ENCODE peak calls at places on chromosomes 11 and 22, in seven cellular contexts. W is H9, V is mesenchymal stem cell, B is H1, K is neuronal stem cell, I is trophoblast cell, H is IMR-90. T is an unnamed sample.

GRCh38 chr11:67113231-67113721 is 5.8 kb upstream of the KDM2A start:
- DNase-seq in W (no peak), V (no peak), B (no peak), K (no peak), I (no peak), H (no peak), T (no peak)

GRCh38 chr11:995752-996420 is 40.6 kb downstream of the MUC6 start:
- DNase-seq in W (no peak), V (peak; percentile 9), B (no peak), K (peak; percentile 48), I (no peak), H (no peak), T (no peak)

GRCh38 chr11:444397-445144 is 2.8 kb upstream of the ANO9 start:
- DNase-seq in W (no peak), V (peak; percentile 66), B (no peak), K (no peak), I (no peak), H (peak; percentile 22), T (no peak)

GRCh38 chr11:12674571-12674935 is 332 bp downstream of the TEAD1 start:
- DNase-seq in W (no peak), V (no peak), B (no peak), K (no peak), I (no peak), H (no peak), T (no peak)

GRCh38 chr11:17634776-17635550 is 84.4 kb upstream of the MYOD1 start:
- DNase-seq in W (no peak), V (no peak), B (no peak), K (no peak), I (no peak), H (no peak), T (no peak)

GRCh38 chr11:75254326-75254725 is 13.8 kb downstream of the TPBGL start:
- DNase-seq in W (no peak), V (no peak), B (no peak), K (no peak), I (no peak), H (no peak), T (no peak)

GRCh38 chr22:31952459-31952858 is 8.1 kb downstream of the YWHAH start:
- DNase-seq in W (no peak), V (peak; percentile 79), B (no peak), K (no peak), I (no peak), H (peak; percentile 93), T (no peak)

GRCh38 chr22:29780781-29781676 is 13.9 kb downstream of the UQCR10 start:
- DNase-seq in W (no peak), V (peak; percentile 58), B (no peak), K (no peak), I (no peak), H (peak; percentile 85), T (peak; percentile 50)

GRCh38 chr11:123559418-123559817 is 95.0 kb downstream of the SCN3B start:
- DNase-seq in W (no peak), V (no peak), B (no peak), K (no peak), I (no peak), H (peak; percentile 36), T (no peak)

GRCh38 chr11:123561046-123561781 is 93.2 kb downstream of the SCN3B start:
- DNase-seq in W (peak; percentile 70), V (no peak), B (no peak), K (no peak), I (peak; percentile 34), H (peak; percentile 56), T (peak; percentile 78)

GRCh38 chr11:123558536-123559315 is 95.7 kb downstream of the SCN3B start:
- DNase-seq in W (no peak), V (no peak), B (no peak), K (no peak), I (no peak), H (no peak), T (no peak)

GRCh38 chr11:123562166-123562565 is 92.3 kb downstream of the SCN3B start:
- DNase-seq in W (no peak), V (no peak), B (no peak), K (no peak), I (no peak), H (no peak), T (no peak)

GRCh38 chr11:123560001-123560400 is 94.4 kb downstream of the SCN3B start:
- DNase-seq in W (no peak), V (peak; percentile 76), B (no peak), K (no peak), I (peak; percentile 34), H (peak; percentile 88), T (no peak)
- H2AK5ac ChIP-seq in W (no peak overlapping the region), V (no peak overlapping the region), B (no peak overlapping the region), K (peak overlapping the region; percentile 39), I (no peak overlapping the region), H (no peak overlapping the region), T (no peak overlapping the region)

GRCh38 chr22:42366815-42367581 is 65.2 kb downstream of the NFAM1 start:
- DNase-seq in W (no peak), V (no peak), B (no peak), K (no peak), I (no peak), H (no peak), T (no peak)

GRCh38 chr22:42367980-42368378 is 64.2 kb downstream of the NFAM1 start:
- DNase-seq in W (no peak), V (no peak), B (no peak), K (no peak), I (no peak), H (no peak), T (no peak)

GRCh38 chr22:42368379-42369249 is 63.6 kb downstream of the NFAM1 start:
- DNase-seq in W (peak; percentile 85), V (no peak), B (no peak), K (no peak), I (peak; percentile 5), H (no peak), T (no peak)

GRCh38 chr22:42371112-42371900 is 60.9 kb downstream of the NFAM1 start:
- DNase-seq in W (no peak), V (no peak), B (no peak), K (no peak), I (no peak), H (no peak), T (no peak)

DNA sequence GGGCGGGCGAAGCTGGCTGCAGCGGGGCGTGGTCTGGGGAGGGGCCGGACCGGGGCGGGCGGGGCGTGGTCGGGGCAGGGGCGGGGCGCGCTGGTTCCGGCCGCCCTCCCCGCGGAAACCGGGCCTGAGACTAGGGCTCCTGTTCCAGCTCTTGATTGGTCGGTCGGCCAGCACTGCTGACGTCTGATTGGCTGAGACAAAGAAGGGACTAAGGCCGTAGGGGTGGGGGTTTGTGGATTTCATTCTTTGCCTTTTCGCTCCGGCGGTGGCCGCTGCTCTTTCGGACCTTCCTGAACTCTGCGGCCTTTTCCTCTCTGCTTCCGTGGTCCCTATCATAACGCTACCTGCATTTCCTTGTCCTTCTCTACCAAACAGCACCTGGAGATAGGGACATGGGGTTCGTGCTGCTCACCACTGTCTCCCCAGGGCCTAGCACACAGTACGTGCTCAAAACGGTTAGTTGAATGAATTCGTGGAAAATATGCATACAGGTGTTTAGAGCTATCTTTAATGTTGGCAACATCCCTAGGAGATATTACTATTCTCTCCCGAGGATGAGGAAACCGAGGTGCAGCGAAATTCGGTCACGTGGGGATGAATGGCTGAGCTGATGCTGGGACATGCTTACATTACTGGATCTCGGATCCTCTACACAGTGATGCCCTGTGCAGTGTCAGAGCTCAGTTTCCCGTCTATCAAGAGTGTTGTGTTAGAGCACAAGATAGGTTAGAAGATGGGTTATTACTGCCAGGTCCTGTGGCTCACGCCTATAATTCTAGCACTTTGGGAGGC is 62.8 kb downstream of the NFAM1 start:
- DNase-seq in W (peak; percentile 97), V (peak; percentile 89), B (peak; percentile 78), K (peak; percentile 90), I (peak; percentile 92), H (peak; percentile 85), T (peak; percentile 98)
- H3K27ac ChIP-seq in W (peak overlapping the region; percentile 31), V (no peak overlapping the region), B (no peak overlapping the region), K (peak overlapping the region; percentile 9), I (no peak overlapping the region), H (no peak overlapping the region), T (no peak overlapping the region)

DNA sequence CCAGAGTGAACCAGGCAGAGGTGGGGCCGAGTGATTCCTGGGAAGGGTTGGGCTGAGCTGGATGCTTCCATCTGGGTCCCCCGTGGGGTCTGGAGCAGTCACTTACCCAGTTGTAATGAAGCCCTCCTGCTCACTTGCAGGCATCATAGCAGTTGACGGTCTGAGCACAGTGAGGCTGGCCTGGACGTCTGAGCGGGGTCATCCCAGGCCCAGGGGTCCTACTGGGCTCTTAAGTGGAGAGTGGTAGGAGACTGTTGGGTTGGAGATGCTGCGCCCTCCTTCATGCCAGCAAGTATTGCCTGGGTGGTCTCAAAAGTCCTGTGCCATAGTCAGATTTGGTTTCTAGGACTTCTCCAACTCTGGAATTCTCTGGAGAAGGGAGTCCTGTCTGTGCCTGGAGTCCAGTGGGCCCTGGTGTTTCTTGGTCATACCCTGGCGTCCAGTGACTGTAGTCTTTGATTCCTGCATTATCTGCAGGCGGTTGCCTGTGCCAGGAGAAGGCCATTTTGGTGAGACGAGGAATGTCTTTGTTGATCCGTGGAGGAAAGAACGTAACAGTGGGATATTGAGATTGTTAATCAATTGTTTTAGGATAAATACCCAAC is 82.3 kb downstream of the TBC1D22A start:
- DNase-seq in W (no peak), V (no peak), B (no peak), K (no peak), I (no peak), H (no peak), T (no peak)
- H2AK5ac ChIP-seq in W (no peak overlapping the region), V (no peak overlapping the region), B (no peak overlapping the region), K (no peak overlapping the region), I (no peak overlapping the region), H (peak overlapping the region; percentile 72), T (no peak overlapping the region)

GRCh38 chr11:63490551-63491239 is at the start of gene PLAAT5:
- DNase-seq in W (peak; percentile 58), V (no peak), B (no peak), K (peak; percentile 60), I (no peak), H (no peak), T (peak; percentile 84)

GRCh38 chr11:63491240-63491587 is 247 bp upstream of the PLAAT5 start:
- DNase-seq in W (no peak), V (no peak), B (no peak), K (no peak), I (no peak), H (no peak), T (peak; percentile 54)

GRCh38 chr11:63488789-63489188 is 2.2 kb downstream of the PLAAT5 start:
- DNase-seq in W (no peak), V (no peak), B (no peak), K (no peak), I (no peak), H (no peak), T (no peak)

GRCh38 chr11:63491614-63492372 is 826 bp upstream of the PLAAT5 start:
- DNase-seq in W (no peak), V (no peak), B (no peak), K (no peak), I (peak; percentile 74), H (peak; percentile 46), T (peak; percentile 68)

GRCh38 chr11:63489879-63490278 is 1.1 kb downstream of the PLAAT5 start:
- DNase-seq in W (peak; percentile 64), V (no peak), B (no peak), K (no peak), I (no peak), H (no peak), T (peak; percentile 89)
- H3K27ac ChIP-seq in W (no peak overlapping the region), V (peak overlapping the region; percentile 18), B (peak overlapping the region; percentile 1), K (no peak overlapping the region), I (no peak overlapping the region), H (no peak overlapping the region), T (peak overlapping the region; percentile 85)